ENCODE peak calls at places on chromosomes 4 and X, in ten cellular contexts. One of them, this sample, is unnamed.

GRCh38 chrX:150018931-150019331 is 80.6 kb upstream of the EOLA2 start:
- DNase-seq in sigmoid colon: no peak
- DNase-seq in mammary epithelial cell: no peak
- DNase-seq in choroid plexus epithelial cell: peak; percentile 78
- DNase-seq in tibial nerve: no peak
- DNase-seq in endothelial cell of umbilical vein: no peak
- DNase-seq in NT2/D1: no peak
- DNase-seq in mesendoderm: no peak
- DNase-seq in lower lobe of right lung: no peak
- DNase-seq in BE2C: no peak
- DNase-seq in this sample: no peak

GRCh38 chr4:185082549-185082948 is 60.5 kb upstream of the SLC25A4 start:
- DNase-seq in sigmoid colon: no peak
- DNase-seq in mammary epithelial cell: no peak
- DNase-seq in choroid plexus epithelial cell: no peak
- DNase-seq in tibial nerve: no peak
- DNase-seq in endothelial cell of umbilical vein: no peak
- DNase-seq in NT2/D1: no peak
- DNase-seq in mesendoderm: no peak
- DNase-seq in lower lobe of right lung: no peak
- DNase-seq in BE2C: no peak
- DNase-seq in this sample: peak; percentile 45

GRCh38 chr4:113263274-113263673 is 213.8 kb downstream of the ANK2 start:
- DNase-seq in sigmoid colon: no peak
- DNase-seq in mammary epithelial cell: no peak
- DNase-seq in choroid plexus epithelial cell: no peak
- DNase-seq in tibial nerve: no peak
- DNase-seq in endothelial cell of umbilical vein: no peak
- DNase-seq in NT2/D1: no peak
- DNase-seq in mesendoderm: no peak
- DNase-seq in lower lobe of right lung: no peak
- DNase-seq in BE2C: no peak
- DNase-seq in this sample: no peak

GRCh38 chr4:85823295-85823694 is 348.3 kb downstream of the ARHGAP24 start:
- DNase-seq in sigmoid colon: no peak
- DNase-seq in mammary epithelial cell: no peak
- DNase-seq in choroid plexus epithelial cell: peak; percentile 52
- DNase-seq in tibial nerve: no peak
- DNase-seq in endothelial cell of umbilical vein: peak; percentile 67
- DNase-seq in NT2/D1: no peak
- DNase-seq in mesendoderm: peak; percentile 66
- DNase-seq in lower lobe of right lung: no peak
- DNase-seq in BE2C: peak; percentile 73
- DNase-seq in this sample: peak; percentile 5

GRCh38 chr4:110165382-110166285 is 32.8 kb downstream of the ELOVL6 start:
- DNase-seq in sigmoid colon: no peak
- DNase-seq in mammary epithelial cell: peak; percentile 85
- DNase-seq in choroid plexus epithelial cell: peak; percentile 82
- DNase-seq in tibial nerve: no peak
- DNase-seq in endothelial cell of umbilical vein: peak; percentile 60
- DNase-seq in NT2/D1: no peak
- DNase-seq in mesendoderm: peak; percentile 85
- DNase-seq in lower lobe of right lung: no peak
- DNase-seq in BE2C: peak; percentile 47
- DNase-seq in this sample: peak; percentile 86

GRCh38 chr4:19224820-19225219 is 1026.9 kb upstream of the SLIT2 start:
- DNase-seq in sigmoid colon: no peak
- DNase-seq in mammary epithelial cell: no peak
- DNase-seq in choroid plexus epithelial cell: peak; percentile 56
- DNase-seq in tibial nerve: no peak
- DNase-seq in endothelial cell of umbilical vein: peak; percentile 49
- DNase-seq in NT2/D1: peak; percentile 2
- DNase-seq in mesendoderm: peak; percentile 25
- DNase-seq in lower lobe of right lung: no peak
- DNase-seq in BE2C: no peak
- DNase-seq in this sample: peak; percentile 62

GRCh38 chr4:63296773-63297172 is 1112.5 kb downstream of the TECRL start:
- DNase-seq in sigmoid colon: no peak
- DNase-seq in mammary epithelial cell: no peak
- DNase-seq in choroid plexus epithelial cell: peak; percentile 7
- DNase-seq in tibial nerve: no peak
- DNase-seq in endothelial cell of umbilical vein: no peak
- DNase-seq in NT2/D1: no peak
- DNase-seq in mesendoderm: peak; percentile 27
- DNase-seq in lower lobe of right lung: no peak
- DNase-seq in BE2C: no peak
- DNase-seq in this sample: no peak

GRCh38 chr4:138216272-138216867 is 25.8 kb downstream of the SLC7A11 start:
- DNase-seq in sigmoid colon: no peak
- DNase-seq in mammary epithelial cell: no peak
- DNase-seq in choroid plexus epithelial cell: no peak
- DNase-seq in tibial nerve: no peak
- DNase-seq in endothelial cell of umbilical vein: no peak
- DNase-seq in NT2/D1: no peak
- DNase-seq in mesendoderm: peak; percentile 86
- DNase-seq in lower lobe of right lung: no peak
- DNase-seq in BE2C: no peak
- DNase-seq in this sample: no peak

GRCh38 chrX:15744181-15744867 is 6.3 kb downstream of the CA5B start:
- DNase-seq in sigmoid colon: no peak
- DNase-seq in mammary epithelial cell: no peak
- DNase-seq in choroid plexus epithelial cell: no peak
- DNase-seq in tibial nerve: no peak
- DNase-seq in endothelial cell of umbilical vein: no peak
- DNase-seq in NT2/D1: no peak
- DNase-seq in mesendoderm: no peak
- DNase-seq in lower lobe of right lung: no peak
- DNase-seq in BE2C: peak; percentile 25
- DNase-seq in this sample: no peak

GRCh38 chr4:145871209-145871608 is 67.4 kb downstream of the ZNF827 start:
- DNase-seq in sigmoid colon: no peak
- DNase-seq in mammary epithelial cell: no peak
- DNase-seq in choroid plexus epithelial cell: no peak
- DNase-seq in tibial nerve: no peak
- DNase-seq in endothelial cell of umbilical vein: no peak
- DNase-seq in NT2/D1: no peak
- DNase-seq in mesendoderm: no peak
- DNase-seq in lower lobe of right lung: no peak
- DNase-seq in BE2C: no peak
- DNase-seq in this sample: no peak

GRCh38 chr4:189828298-189828697 is 112.4 kb upstream of the FRG1 start:
- DNase-seq in sigmoid colon: no peak
- DNase-seq in mammary epithelial cell: no peak
- DNase-seq in choroid plexus epithelial cell: no peak
- DNase-seq in tibial nerve: no peak
- DNase-seq in endothelial cell of umbilical vein: no peak
- DNase-seq in NT2/D1: no peak
- DNase-seq in mesendoderm: no peak
- DNase-seq in lower lobe of right lung: no peak
- DNase-seq in BE2C: no peak
- DNase-seq in this sample: no peak

GRCh38 chr4:8019396-8020365 is 80.0 kb upstream of the AFAP1 start:
- DNase-seq in sigmoid colon: no peak
- DNase-seq in mammary epithelial cell: peak; percentile 25
- DNase-seq in choroid plexus epithelial cell: no peak
- DNase-seq in tibial nerve: no peak
- DNase-seq in endothelial cell of umbilical vein: no peak
- DNase-seq in NT2/D1: no peak
- DNase-seq in mesendoderm: peak; percentile 78
- DNase-seq in lower lobe of right lung: peak; percentile 64
- DNase-seq in BE2C: no peak
- DNase-seq in this sample: peak; percentile 47

GRCh38 chr4:2798399-2799301 is 5.8 kb downstream of the SH3BP2 start:
- DNase-seq in sigmoid colon: peak; percentile 83
- DNase-seq in mammary epithelial cell: no peak
- DNase-seq in choroid plexus epithelial cell: peak; percentile 42
- DNase-seq in tibial nerve: no peak
- DNase-seq in endothelial cell of umbilical vein: peak; percentile 83
- DNase-seq in NT2/D1: no peak
- DNase-seq in mesendoderm: no peak
- DNase-seq in lower lobe of right lung: peak; percentile 88
- DNase-seq in BE2C: peak; percentile 54
- DNase-seq in this sample: no peak

GRCh38 chr4:2862528-2862927 is 18.9 kb downstream of the ADD1 start:
- DNase-seq in sigmoid colon: no peak
- DNase-seq in mammary epithelial cell: peak; percentile 7
- DNase-seq in choroid plexus epithelial cell: no peak
- DNase-seq in tibial nerve: no peak
- DNase-seq in endothelial cell of umbilical vein: peak; percentile 47
- DNase-seq in NT2/D1: no peak
- DNase-seq in mesendoderm: peak; percentile 86
- DNase-seq in lower lobe of right lung: no peak
- DNase-seq in BE2C: no peak
- DNase-seq in this sample: peak; percentile 85

GRCh38 chr4:122293374-122294365 is 85.1 kb upstream of the ADAD1 start:
- DNase-seq in sigmoid colon: no peak
- DNase-seq in mammary epithelial cell: no peak
- DNase-seq in choroid plexus epithelial cell: peak; percentile 9
- DNase-seq in tibial nerve: no peak
- DNase-seq in endothelial cell of umbilical vein: no peak
- DNase-seq in NT2/D1: no peak
- DNase-seq in mesendoderm: no peak
- DNase-seq in lower lobe of right lung: no peak
- DNase-seq in BE2C: no peak
- DNase-seq in this sample: no peak

GRCh38 chr4:128322311-128322710 is 34.7 kb upstream of the PGRMC2 start:
- DNase-seq in sigmoid colon: no peak
- DNase-seq in mammary epithelial cell: peak; percentile 69
- DNase-seq in choroid plexus epithelial cell: peak; percentile 33
- DNase-seq in tibial nerve: no peak
- DNase-seq in endothelial cell of umbilical vein: peak; percentile 45
- DNase-seq in NT2/D1: no peak
- DNase-seq in mesendoderm: no peak
- DNase-seq in lower lobe of right lung: no peak
- DNase-seq in BE2C: no peak
- DNase-seq in this sample: no peak
- H3K4me3 ChIP-seq in sigmoid colon: no peak overlapping the region
- H3K4me3 ChIP-seq in mammary epithelial cell: no peak overlapping the region
- H3K4me3 ChIP-seq in choroid plexus epithelial cell: no peak overlapping the region
- H3K4me3 ChIP-seq in tibial nerve: no peak overlapping the region
- H3K4me3 ChIP-seq in endothelial cell of umbilical vein: no peak overlapping the region
- H3K4me3 ChIP-seq in NT2/D1: no peak overlapping the region
- H3K4me3 ChIP-seq in mesendoderm: no peak overlapping the region
- H3K4me3 ChIP-seq in lower lobe of right lung: no peak overlapping the region
- H3K4me3 ChIP-seq in BE2C: no peak overlapping the region
- H3K4me3 ChIP-seq in this sample: no peak overlapping the region

DNA sequence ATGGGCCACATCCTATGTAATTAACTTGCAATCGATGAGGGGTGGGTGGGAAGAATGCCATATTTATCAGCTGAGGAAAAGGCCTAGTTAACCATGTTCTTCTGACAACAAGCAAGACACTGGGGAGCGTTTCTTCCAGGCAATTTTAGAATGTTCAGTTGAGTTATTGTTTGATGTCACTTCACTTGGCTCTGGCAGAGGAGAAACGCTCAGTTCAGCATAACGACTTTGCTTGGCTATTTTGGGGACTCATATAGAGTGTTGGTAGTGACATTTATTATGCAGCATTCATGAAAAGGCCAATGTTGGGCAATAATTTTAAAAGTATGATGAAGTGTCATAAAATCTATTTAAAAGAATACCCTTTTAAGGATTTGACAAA is 650 bp downstream of the SYNPO2 start:
- DNase-seq in sigmoid colon: peak; percentile 67
- DNase-seq in mammary epithelial cell: no peak
- DNase-seq in choroid plexus epithelial cell: peak; percentile 10
- DNase-seq in tibial nerve: no peak
- DNase-seq in endothelial cell of umbilical vein: no peak
- DNase-seq in NT2/D1: no peak
- DNase-seq in mesendoderm: no peak
- DNase-seq in lower lobe of right lung: no peak
- DNase-seq in BE2C: no peak
- DNase-seq in this sample: no peak
- H3K4me3 ChIP-seq in sigmoid colon: peak overlapping the region; percentile 76
- H3K4me3 ChIP-seq in mammary epithelial cell: peak overlapping the region; percentile 46
- H3K4me3 ChIP-seq in choroid plexus epithelial cell: peak overlapping the region; percentile 68
- H3K4me3 ChIP-seq in tibial nerve: peak overlapping the region; percentile 55
- H3K4me3 ChIP-seq in endothelial cell of umbilical vein: no peak overlapping the region
- H3K4me3 ChIP-seq in NT2/D1: peak overlapping the region; percentile 36
- H3K4me3 ChIP-seq in mesendoderm: no peak overlapping the region
- H3K4me3 ChIP-seq in lower lobe of right lung: peak overlapping the region; percentile 45
- H3K4me3 ChIP-seq in BE2C: peak overlapping the region; percentile 76
- H3K4me3 ChIP-seq in this sample: peak overlapping the region; percentile 40

GRCh38 chrX:1249101-1249887 is 19.3 kb upstream of the CSF2RA start:
- DNase-seq in sigmoid colon: peak; percentile 76
- DNase-seq in mammary epithelial cell: no peak
- DNase-seq in choroid plexus epithelial cell: peak; percentile 7
- DNase-seq in tibial nerve: peak; percentile 32
- DNase-seq in endothelial cell of umbilical vein: no peak
- DNase-seq in NT2/D1: peak; percentile 79
- DNase-seq in mesendoderm: peak; percentile 97
- DNase-seq in lower lobe of right lung: peak; percentile 79
- DNase-seq in BE2C: no peak
- DNase-seq in this sample: peak; percentile 15
- H3K4me3 ChIP-seq in sigmoid colon: peak overlapping the region; percentile 26
- H3K4me3 ChIP-seq in mammary epithelial cell: no peak overlapping the region
- H3K4me3 ChIP-seq in choroid plexus epithelial cell: no peak overlapping the region
- H3K4me3 ChIP-seq in tibial nerve: peak overlapping the region; percentile 15
- H3K4me3 ChIP-seq in endothelial cell of umbilical vein: no peak overlapping the region
- H3K4me3 ChIP-seq in NT2/D1: peak overlapping the region; percentile 47
- H3K4me3 ChIP-seq in mesendoderm: no peak overlapping the region
- H3K4me3 ChIP-seq in lower lobe of right lung: peak overlapping the region; percentile 27
- H3K4me3 ChIP-seq in BE2C: no peak overlapping the region
- H3K4me3 ChIP-seq in this sample: no peak overlapping the region

GRCh38 chrX:130083656-130084382 is 26.5 kb downstream of the ELF4 start:
- DNase-seq in sigmoid colon: no peak
- DNase-seq in mammary epithelial cell: no peak
- DNase-seq in choroid plexus epithelial cell: no peak
- DNase-seq in tibial nerve: no peak
- DNase-seq in endothelial cell of umbilical vein: no peak
- DNase-seq in NT2/D1: no peak
- DNase-seq in mesendoderm: no peak
- DNase-seq in lower lobe of right lung: peak; percentile 65
- DNase-seq in BE2C: no peak
- DNase-seq in this sample: no peak
- H3K4me3 ChIP-seq in sigmoid colon: no peak overlapping the region
- H3K4me3 ChIP-seq in mammary epithelial cell: no peak overlapping the region
- H3K4me3 ChIP-seq in choroid plexus epithelial cell: no peak overlapping the region
- H3K4me3 ChIP-seq in tibial nerve: no peak overlapping the region
- H3K4me3 ChIP-seq in endothelial cell of umbilical vein: no peak overlapping the region
- H3K4me3 ChIP-seq in NT2/D1: no peak overlapping the region
- H3K4me3 ChIP-seq in mesendoderm: no peak overlapping the region
- H3K4me3 ChIP-seq in lower lobe of right lung: no peak overlapping the region
- H3K4me3 ChIP-seq in BE2C: no peak overlapping the region
- H3K4me3 ChIP-seq in this sample: no peak overlapping the region